ENCODE peak calls at places on chromosomes 12 and 14, in ten cellular contexts. B is lower lobe of right lung; M is endodermal cell; X is astrocyte; T is ovary; S is naive thymus-derived CD4-positive, alpha-beta T cell; K is adrenal gland; A is left ventricle myocardium inferior; V is breast epithelium; D is GM23248. I is an unnamed sample.

GRCh38 chr14:103066399-103066798 is 9.1 kb upstream of the CDC42BPB start:
- DNase-seq in X (no peak), A (no peak), M (no peak), B (no peak), K (peak; percentile 19), S (no peak), V (no peak), T (no peak), D (no peak), I (peak; percentile 78)

GRCh38 chr12:65492997-65493892 is 214.8 kb downstream of the MSRB3 start:
- DNase-seq in X (peak; percentile 46), S (no peak), T (no peak), V (no peak), M (no peak), K (no peak), B (no peak), A (no peak), D (no peak), I (no peak)

GRCh38 chr12:109523071-109523470 is 45.6 kb downstream of the UBE3B start:
- DNase-seq in M (peak; percentile 43), V (no peak), D (no peak), S (no peak), X (no peak), T (no peak), A (peak; percentile 79), B (no peak), K (no peak), I (peak; percentile 68)

GRCh38 chr14:56271988-56272387 is 153.8 kb downstream of the PELI2 start:
- DNase-seq in D (peak; percentile 89), K (no peak), V (no peak), A (no peak), B (no peak), S (no peak), M (no peak), T (no peak), X (peak; percentile 95), I (no peak)

GRCh38 chr12:23771230-23771949 is 178.1 kb downstream of the SOX5 start:
- DNase-seq in X (peak; percentile 3), V (peak; percentile 51), K (no peak), A (peak; percentile 48), T (no peak), D (no peak), S (no peak), B (no peak), M (no peak), I (peak; percentile 29)

GRCh38 chr12:107356266-107356936 is 263.1 kb upstream of the CRY1 start:
- DNase-seq in T (no peak), A (no peak), S (no peak), D (peak; percentile 84), M (no peak), K (no peak), X (peak; percentile 89), B (no peak), V (no peak), I (no peak)

GRCh38 chr12:108779998-108780688 is 48.8 kb upstream of the CORO1C start:
- DNase-seq in D (peak; percentile 52), K (no peak), S (no peak), X (no peak), M (no peak), T (no peak), A (no peak), B (no peak), V (no peak), I (no peak)

GRCh38 chr14:34179723-34180122 is 228.8 kb upstream of the EGLN3 start:
- DNase-seq in K (no peak), X (no peak), S (no peak), T (no peak), B (no peak), M (no peak), D (no peak), A (no peak), V (no peak), I (no peak)

GRCh38 chr12:89484470-89484869 is 40.1 kb downstream of the GALNT4 start:
- DNase-seq in M (no peak), V (no peak), K (no peak), D (no peak), A (no peak), B (no peak), X (no peak), S (no peak), T (no peak), I (no peak)

GRCh38 chr14:88421286-88421685 is 35.8 kb downstream of the SPATA7 start:
- DNase-seq in S (no peak), A (no peak), B (no peak), D (peak; percentile 50), K (no peak), T (no peak), M (no peak), V (no peak), X (peak; percentile 24), I (no peak)

GRCh38 chr12:7695159-7695930 is at the start of gene GDF3:
- DNase-seq in M (peak; percentile 87), X (no peak), D (peak; percentile 20), T (no peak), K (peak; percentile 33), B (no peak), V (no peak), A (no peak), S (no peak), I (no peak)

GRCh38 chr12:131920157-131920508 is 8.9 kb upstream of the PUS1 start:
- DNase-seq in K (no peak), D (no peak), B (no peak), M (no peak), T (no peak), X (no peak), S (no peak), A (no peak), V (no peak), I (no peak)

GRCh38 chr14:51782412-51782811 is 78.0 kb upstream of the GNG2 start:
- DNase-seq in X (no peak), T (no peak), S (no peak), K (no peak), V (no peak), M (no peak), B (no peak), A (no peak), D (peak; percentile 8), I (no peak)

GRCh38 chr12:18827913-18828312 is 90.0 kb downstream of the CAPZA3 start:
- DNase-seq in A (no peak), B (no peak), V (no peak), X (no peak), S (no peak), M (no peak), K (no peak), T (no peak), D (no peak), I (no peak)

GRCh38 chr12:130280226-130280625 is 57.5 kb upstream of the PIWIL1 start:
- DNase-seq in S (no peak), T (no peak), V (no peak), M (no peak), B (no peak), D (peak; percentile 42), A (no peak), X (no peak), K (no peak), I (no peak)

GRCh38 chr12:124625867-124626675 is 58.7 kb upstream of the NCOR2 start:
- DNase-seq in D (peak; percentile 94), M (peak; percentile 67), V (peak; percentile 50), K (peak; percentile 80), X (peak; percentile 55), A (peak; percentile 89), B (peak; percentile 90), S (no peak), T (peak; percentile 63), I (peak; percentile 91)

DNA sequence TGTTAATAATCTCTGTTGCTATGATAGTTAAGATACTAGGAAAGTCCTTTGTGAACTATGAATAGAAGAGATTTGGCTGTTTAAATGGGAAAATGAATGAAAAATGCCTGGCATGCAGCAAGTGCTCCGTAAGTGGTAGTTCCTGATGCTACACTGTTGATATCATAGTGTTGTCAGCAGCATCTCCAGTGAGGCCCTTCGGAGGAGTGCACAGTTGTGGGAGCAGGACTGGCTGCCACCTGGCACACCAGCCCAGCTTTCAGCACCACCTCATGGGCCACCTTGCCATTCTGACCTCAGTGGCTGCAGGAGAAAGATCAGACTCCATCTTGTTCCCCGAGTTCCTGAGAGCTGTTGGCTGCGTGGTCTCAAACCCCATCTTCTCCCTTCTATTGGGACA is 80.7 kb downstream of the SLC4A8 start:
- DNase-seq in V (no peak), M (peak; percentile 30), A (no peak), B (no peak), D (no peak), S (no peak), K (no peak), T (no peak), X (no peak), I (no peak)
- H3K4me3 ChIP-seq in V (no peak overlapping the region), M (no peak overlapping the region), A (no peak overlapping the region), B (no peak overlapping the region), D (no peak overlapping the region), S (no peak overlapping the region), K (no peak overlapping the region), T (no peak overlapping the region), X (no peak overlapping the region), I (no peak overlapping the region)

DNA sequence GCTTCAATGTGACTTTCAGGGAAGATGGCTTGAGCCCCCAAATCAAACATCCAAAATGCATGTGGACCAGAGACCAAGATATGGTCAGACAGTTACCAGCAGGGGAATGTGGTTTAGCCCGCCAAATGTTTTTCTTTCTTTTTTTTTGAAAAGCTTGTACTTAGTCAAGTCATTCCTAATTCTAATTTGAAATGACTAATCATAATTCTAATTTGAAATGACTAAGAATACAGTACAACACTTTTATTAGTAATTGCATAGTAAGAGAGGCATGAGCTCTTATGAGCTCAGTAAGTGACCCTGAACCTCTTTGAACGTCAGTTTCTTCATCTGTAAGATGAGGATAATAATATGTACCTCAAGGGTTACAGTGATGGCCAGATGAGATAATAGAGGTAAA is 72.4 kb downstream of the HECTD4 start:
- DNase-seq in K (no peak), S (no peak), B (no peak), D (peak; percentile 20), M (no peak), A (no peak), X (peak; percentile 59), T (no peak), V (no peak), I (no peak)
- H3K27ac ChIP-seq in K (no peak overlapping the region), S (no peak overlapping the region), B (no peak overlapping the region), D (no peak overlapping the region), M (no peak overlapping the region), A (no peak overlapping the region), X (peak overlapping the region; percentile 16), T (no peak overlapping the region), V (no peak overlapping the region), I (no peak overlapping the region)

GRCh38 chr12:105523164-105524057 is 192.9 kb downstream of the C12orf75 start:
- DNase-seq in M (no peak), V (no peak), X (peak; percentile 95), A (peak; percentile 83), B (peak; percentile 62), T (peak; percentile 65), S (no peak), D (peak; percentile 97), K (peak; percentile 36), I (peak; percentile 80)
- H3K4me3 ChIP-seq in M (no peak overlapping the region), V (no peak overlapping the region), X (no peak overlapping the region), A (no peak overlapping the region), B (no peak overlapping the region), T (no peak overlapping the region), S (no peak overlapping the region), D (peak overlapping the region; percentile 48), K (no peak overlapping the region), I (no peak overlapping the region)

DNA sequence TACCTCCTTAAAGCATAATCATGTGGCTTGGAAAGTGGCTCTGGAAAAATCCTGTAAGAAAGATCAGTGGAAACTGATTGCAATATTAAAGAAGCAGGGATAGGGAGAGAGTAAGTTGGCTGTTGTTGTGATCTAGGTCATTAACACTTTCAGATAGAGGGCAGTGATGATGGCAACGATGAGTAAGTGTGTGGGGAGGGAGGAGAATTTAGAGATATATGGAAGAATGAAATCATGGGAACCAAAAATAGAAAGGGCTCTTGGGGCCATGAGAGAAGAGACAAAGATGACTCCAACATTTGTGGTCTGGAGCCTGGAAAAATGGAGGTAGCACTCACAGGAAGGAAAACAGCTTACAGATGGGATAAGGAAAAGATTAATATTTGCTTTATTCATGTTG is 23.3 kb downstream of the SNRPF start:
- DNase-seq in B (no peak), D (peak; percentile 83), M (no peak), T (no peak), S (no peak), A (no peak), X (peak; percentile 42), V (no peak), K (no peak), I (no peak)
- H3K27ac ChIP-seq in B (no peak overlapping the region), D (peak overlapping the region; percentile 74), M (no peak overlapping the region), T (no peak overlapping the region), S (no peak overlapping the region), A (no peak overlapping the region), X (peak overlapping the region; percentile 34), V (no peak overlapping the region), K (no peak overlapping the region), I (no peak overlapping the region)

I was measured in heart right ventricle.